ENCODE peak calls at places on chromosomes 1 and 21, in nine cellular contexts. One of them, this sample, is unnamed.
A peak's percentile ranks its signal among the peaks of the same experiment; 100 is the strongest.

GRCh38 chr1:162690672-162691434 is 58.6 kb downstream of the DDR2 start:
- DNase-seq in body of pancreas: no peak
- DNase-seq in thoracic aorta: peak; percentile 67
- DNase-seq in GM23338: peak; percentile 53
- DNase-seq in fibroblast of lung: peak; percentile 81
- DNase-seq in A549: peak; percentile 17
- DNase-seq in tibial artery: peak; percentile 90
- DNase-seq in OCI-LY7: no peak
- DNase-seq in DND-41: peak; percentile 4
- DNase-seq in this sample: peak; percentile 86

GRCh38 chr21:19807231-19807630 is 1191.0 kb upstream of the NCAM2 start:
- DNase-seq in tibial artery: no peak
- DNase-seq in A549: no peak
- DNase-seq in thoracic aorta: no peak
- DNase-seq in body of pancreas: no peak
- DNase-seq in DND-41: no peak
- DNase-seq in GM23338: no peak
- DNase-seq in fibroblast of lung: peak; percentile 65
- DNase-seq in OCI-LY7: no peak
- DNase-seq in this sample: no peak

GRCh38 chr1:246110343-246111219 is 396.5 kb downstream of the SMYD3 start:
- DNase-seq in DND-41: no peak
- DNase-seq in thoracic aorta: no peak
- DNase-seq in OCI-LY7: no peak
- DNase-seq in body of pancreas: no peak
- DNase-seq in tibial artery: no peak
- DNase-seq in GM23338: no peak
- DNase-seq in A549: peak; percentile 63
- DNase-seq in fibroblast of lung: peak; percentile 31
- DNase-seq in this sample: no peak

GRCh38 chr1:7583291-7584096 is 187.6 kb upstream of the VAMP3 start:
- DNase-seq in body of pancreas: no peak
- DNase-seq in A549: no peak
- DNase-seq in OCI-LY7: no peak
- DNase-seq in GM23338: peak; percentile 30
- DNase-seq in tibial artery: peak; percentile 41
- DNase-seq in DND-41: no peak
- DNase-seq in thoracic aorta: no peak
- DNase-seq in fibroblast of lung: no peak
- DNase-seq in this sample: no peak

GRCh38 chr1:243718893-243719292 is 131.2 kb downstream of the AKT3 start:
- DNase-seq in body of pancreas: no peak
- DNase-seq in A549: no peak
- DNase-seq in thoracic aorta: no peak
- DNase-seq in OCI-LY7: no peak
- DNase-seq in fibroblast of lung: peak; percentile 48
- DNase-seq in DND-41: no peak
- DNase-seq in GM23338: no peak
- DNase-seq in tibial artery: no peak
- DNase-seq in this sample: peak; percentile 75

GRCh38 chr1:156104861-156105546 is 9.5 kb upstream of the LMNA start:
- DNase-seq in GM23338: peak; percentile 90
- DNase-seq in tibial artery: no peak
- DNase-seq in body of pancreas: no peak
- DNase-seq in OCI-LY7: no peak
- DNase-seq in thoracic aorta: no peak
- DNase-seq in fibroblast of lung: peak; percentile 69
- DNase-seq in DND-41: no peak
- DNase-seq in A549: peak; percentile 73
- DNase-seq in this sample: no peak

GRCh38 chr1:115815694-115816093 is 25.2 kb downstream of the NHLH2 start:
- DNase-seq in body of pancreas: no peak
- DNase-seq in DND-41: no peak
- DNase-seq in tibial artery: no peak
- DNase-seq in GM23338: no peak
- DNase-seq in OCI-LY7: no peak
- DNase-seq in thoracic aorta: no peak
- DNase-seq in A549: no peak
- DNase-seq in fibroblast of lung: no peak
- DNase-seq in this sample: no peak

GRCh38 chr1:224528900-224529299 is 87.2 kb upstream of the CNIH3 start:
- DNase-seq in GM23338: no peak
- DNase-seq in OCI-LY7: no peak
- DNase-seq in thoracic aorta: no peak
- DNase-seq in A549: peak; percentile 23
- DNase-seq in fibroblast of lung: peak; percentile 93
- DNase-seq in body of pancreas: no peak
- DNase-seq in DND-41: no peak
- DNase-seq in tibial artery: no peak
- DNase-seq in this sample: peak; percentile 69

GRCh38 chr1:10616696-10617095 is 141.9 kb downstream of the PEX14 start:
- DNase-seq in DND-41: no peak
- DNase-seq in tibial artery: no peak
- DNase-seq in OCI-LY7: no peak
- DNase-seq in fibroblast of lung: no peak
- DNase-seq in thoracic aorta: no peak
- DNase-seq in body of pancreas: no peak
- DNase-seq in A549: no peak
- DNase-seq in GM23338: no peak
- DNase-seq in this sample: no peak

GRCh38 chr21:42542596-42542995 is 28.9 kb downstream of the SLC37A1 start:
- DNase-seq in body of pancreas: no peak
- DNase-seq in A549: no peak
- DNase-seq in fibroblast of lung: no peak
- DNase-seq in thoracic aorta: no peak
- DNase-seq in GM23338: no peak
- DNase-seq in DND-41: no peak
- DNase-seq in OCI-LY7: no peak
- DNase-seq in tibial artery: peak; percentile 42
- DNase-seq in this sample: no peak

GRCh38 chr1:159012495-159012894 is 2.8 kb downstream of the IFI16 start:
- DNase-seq in body of pancreas: no peak
- DNase-seq in A549: no peak
- DNase-seq in fibroblast of lung: peak; percentile 37
- DNase-seq in OCI-LY7: peak; percentile 91
- DNase-seq in DND-41: peak; percentile 84
- DNase-seq in GM23338: no peak
- DNase-seq in tibial artery: no peak
- DNase-seq in thoracic aorta: no peak
- DNase-seq in this sample: no peak

DNA sequence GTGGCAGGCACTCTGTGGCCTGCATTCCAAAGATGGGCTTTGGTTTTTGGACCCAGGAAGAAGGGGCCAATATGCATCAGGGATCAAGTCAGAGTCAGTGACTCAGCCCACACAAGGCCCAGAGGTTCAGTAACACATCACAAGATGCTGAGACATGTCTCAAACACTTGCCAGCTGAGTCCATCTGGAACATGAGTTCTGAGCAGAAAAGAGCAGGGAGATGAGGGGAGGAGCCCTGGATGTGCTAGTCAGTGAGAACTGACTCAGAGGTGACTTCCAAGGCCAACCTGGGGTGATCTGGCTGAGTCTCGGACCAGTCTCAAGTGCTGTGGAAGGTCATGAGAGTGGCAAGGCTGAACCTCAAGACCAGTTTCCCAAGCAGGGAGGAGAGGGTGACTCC is 150.1 kb downstream of the CDC7 start:
- DNase-seq in tibial artery: peak; percentile 94
- DNase-seq in A549: peak; percentile 49
- DNase-seq in OCI-LY7: no peak
- DNase-seq in body of pancreas: peak; percentile 16
- DNase-seq in DND-41: no peak
- DNase-seq in GM23338: no peak
- DNase-seq in thoracic aorta: peak; percentile 68
- DNase-seq in fibroblast of lung: peak; percentile 100
- DNase-seq in this sample: peak; percentile 95
- H3K27ac ChIP-seq in tibial artery: peak overlapping the region; percentile 74
- H3K27ac ChIP-seq in A549: peak overlapping the region; percentile 73
- H3K27ac ChIP-seq in OCI-LY7: no peak overlapping the region
- H3K27ac ChIP-seq in body of pancreas: no peak overlapping the region
- H3K27ac ChIP-seq in DND-41: no peak overlapping the region
- H3K27ac ChIP-seq in GM23338: no peak overlapping the region
- H3K27ac ChIP-seq in thoracic aorta: peak overlapping the region; percentile 49
- H3K27ac ChIP-seq in fibroblast of lung: peak overlapping the region; percentile 79
- H3K27ac ChIP-seq in this sample: peak overlapping the region; percentile 60

DNA sequence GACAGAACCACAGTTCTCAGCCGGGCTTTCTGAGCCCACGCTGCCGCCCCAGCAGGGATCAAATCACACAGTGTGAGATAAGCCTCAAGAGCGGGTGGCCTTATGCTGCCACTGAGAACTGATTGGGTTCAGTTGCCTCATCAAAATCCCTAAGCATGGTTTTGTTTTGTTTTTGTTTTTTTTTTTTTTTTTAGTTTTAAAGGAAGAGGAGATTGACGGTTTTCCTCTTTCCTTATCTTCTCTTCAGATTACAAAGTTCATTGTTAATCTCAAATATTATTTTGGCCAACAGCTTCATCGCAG is 633 bp downstream of the COA6 start:
- DNase-seq in tibial artery: no peak
- DNase-seq in DND-41: no peak
- DNase-seq in GM23338: no peak
- DNase-seq in body of pancreas: no peak
- DNase-seq in fibroblast of lung: no peak
- DNase-seq in A549: no peak
- DNase-seq in OCI-LY7: no peak
- DNase-seq in thoracic aorta: no peak
- DNase-seq in this sample: no peak
- TF ChIP-seq CTCF in tibial artery: no peak
- TF ChIP-seq CTCF in DND-41: no peak
- TF ChIP-seq CTCF in GM23338: no peak
- TF ChIP-seq CTCF in body of pancreas: no peak
- TF ChIP-seq CTCF in fibroblast of lung: no peak
- TF ChIP-seq CTCF in A549: no peak
- TF ChIP-seq CTCF in OCI-LY7: no peak
- TF ChIP-seq CTCF in thoracic aorta: no peak
- TF ChIP-seq CTCF in this sample: no peak

GRCh38 chr21:40243676-40244075 is 376.4 kb downstream of the PCP4 start:
- DNase-seq in body of pancreas: no peak
- DNase-seq in OCI-LY7: no peak
- DNase-seq in fibroblast of lung: no peak
- DNase-seq in thoracic aorta: no peak
- DNase-seq in A549: no peak
- DNase-seq in tibial artery: no peak
- DNase-seq in GM23338: no peak
- DNase-seq in DND-41: no peak
- DNase-seq in this sample: no peak
- H3K4me1 ChIP-seq in body of pancreas: no peaks in the 10 kb centered on the region
- H3K4me1 ChIP-seq in OCI-LY7: no peaks in the 10 kb centered on the region
- H3K4me1 ChIP-seq in fibroblast of lung: no peaks in the 10 kb centered on the region
- H3K4me1 ChIP-seq in thoracic aorta: no peaks in the 10 kb centered on the region
- H3K4me1 ChIP-seq in A549: no peaks in the 10 kb centered on the region
- H3K4me1 ChIP-seq in tibial artery: no peaks in the 10 kb centered on the region
- H3K4me1 ChIP-seq in GM23338: no peaks in the 10 kb centered on the region
- H3K4me1 ChIP-seq in DND-41: no peaks in the 10 kb centered on the region
- H3K4me1 ChIP-seq in this sample: no peaks in the 10 kb centered on the region

GRCh38 chr1:202007703-202008489 is 2.5 kb upstream of the ELF3 start:
- DNase-seq in thoracic aorta: no peak
- DNase-seq in A549: no peak
- DNase-seq in tibial artery: no peak
- DNase-seq in GM23338: peak; percentile 97
- DNase-seq in OCI-LY7: no peak
- DNase-seq in body of pancreas: peak; percentile 79
- DNase-seq in fibroblast of lung: no peak
- DNase-seq in DND-41: no peak
- DNase-seq in this sample: peak; percentile 87

GRCh38 chr1:202002447-202002846 is 7.9 kb upstream of the ELF3 start:
- DNase-seq in fibroblast of lung: no peak
- DNase-seq in thoracic aorta: no peak
- DNase-seq in tibial artery: no peak
- DNase-seq in DND-41: no peak
- DNase-seq in GM23338: no peak
- DNase-seq in OCI-LY7: no peak
- DNase-seq in body of pancreas: no peak
- DNase-seq in A549: peak; percentile 44
- DNase-seq in this sample: no peak

GRCh38 chr1:202004711-202005110 is 5.7 kb upstream of the ELF3 start:
- DNase-seq in thoracic aorta: no peak
- DNase-seq in body of pancreas: no peak
- DNase-seq in A549: no peak
- DNase-seq in fibroblast of lung: no peak
- DNase-seq in GM23338: no peak
- DNase-seq in DND-41: no peak
- DNase-seq in OCI-LY7: no peak
- DNase-seq in tibial artery: no peak
- DNase-seq in this sample: no peak

GRCh38 chr1:202007279-202007678 is 3.1 kb upstream of the ELF3 start:
- DNase-seq in OCI-LY7: no peak
- DNase-seq in fibroblast of lung: no peak
- DNase-seq in A549: no peak
- DNase-seq in thoracic aorta: no peak
- DNase-seq in tibial artery: no peak
- DNase-seq in DND-41: no peak
- DNase-seq in GM23338: no peak
- DNase-seq in body of pancreas: no peak
- DNase-seq in this sample: no peak

DNA sequence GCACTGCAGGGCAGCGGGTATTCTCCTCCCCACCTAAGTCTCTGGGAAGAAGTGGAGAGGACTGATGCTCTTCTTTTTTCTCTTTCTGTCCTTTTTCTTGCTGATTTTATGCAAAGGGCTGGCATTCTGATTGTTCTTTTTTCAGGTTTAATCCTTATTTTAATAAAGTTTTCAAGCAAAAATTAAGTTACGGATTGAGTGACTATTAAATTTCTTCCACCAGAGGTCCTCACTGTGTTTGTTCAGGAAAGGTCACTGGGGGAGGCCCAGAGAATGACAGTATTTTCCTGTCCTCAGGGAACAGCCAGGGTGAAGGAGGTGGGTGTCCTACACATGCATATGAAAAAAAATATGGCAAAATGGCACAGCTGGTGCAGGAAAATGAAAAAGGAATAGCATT is 4.4 kb upstream of the ELF3 start:
- DNase-seq in DND-41: no peak
- DNase-seq in A549: peak; percentile 61
- DNase-seq in fibroblast of lung: peak; percentile 40
- DNase-seq in tibial artery: no peak
- DNase-seq in body of pancreas: no peak
- DNase-seq in OCI-LY7: no peak
- DNase-seq in thoracic aorta: no peak
- DNase-seq in GM23338: peak; percentile 62
- DNase-seq in this sample: no peak
- H3K27ac ChIP-seq in DND-41: no peak overlapping the region
- H3K27ac ChIP-seq in A549: peak overlapping the region; percentile 93
- H3K27ac ChIP-seq in fibroblast of lung: no peak overlapping the region
- H3K27ac ChIP-seq in tibial artery: no peak overlapping the region
- H3K27ac ChIP-seq in body of pancreas: peak overlapping the region; percentile 16
- H3K27ac ChIP-seq in OCI-LY7: no peak overlapping the region
- H3K27ac ChIP-seq in thoracic aorta: no peak overlapping the region
- H3K27ac ChIP-seq in GM23338: peak overlapping the region; percentile 83
- H3K27ac ChIP-seq in this sample: no peak overlapping the region